ENCODE peak calls at places on chromosomes 12 and 14, in five cellular contexts. N is SK-N-SH, I is HepG2, T is K562, M is GM12878. Y is an unnamed sample.

GRCh38 chr12:94186461-94187237 is 38.3 kb downstream of the PLXNC1 start:
- DNase-seq in N (peak; percentile 83), I (no peak), T (no peak), M (no peak), Y (no peak)

GRCh38 chr12:102634216-102634615 is 153.9 kb upstream of the IGF1 start:
- DNase-seq in N (no peak), I (no peak), T (no peak), M (no peak), Y (no peak)

GRCh38 chr14:99733551-99734405 is 49.7 kb downstream of the CYP46A1 start:
- DNase-seq in N (no peak), I (no peak), T (no peak), M (no peak), Y (no peak)

GRCh38 chr14:50272498-50272897 is 39.5 kb downstream of the L2HGDH start:
- DNase-seq in N (no peak), I (no peak), T (no peak), M (no peak), Y (no peak)

GRCh38 chr14:94174622-94175402 is 690 bp downstream of the PPP4R4 start:
- DNase-seq in N (peak; percentile 35), I (no peak), T (no peak), M (no peak), Y (peak; percentile 19)

GRCh38 chr12:117857632-117858274 is 111.0 kb downstream of the KSR2 start:
- DNase-seq in N (peak; percentile 71), I (peak; percentile 35), T (peak; percentile 72), M (peak; percentile 25), Y (peak; percentile 69)

GRCh38 chr14:30005114-30005698 is 77.6 kb upstream of the PRKD1 start:
- DNase-seq in N (peak; percentile 19), I (peak; percentile 62), T (peak; percentile 6), M (no peak), Y (peak; percentile 43)

GRCh38 chr12:46370792-46371717 is 1.5 kb downstream of the SLC38A2 start:
- DNase-seq in N (peak; percentile 94), I (peak; percentile 75), T (peak; percentile 81), M (no peak), Y (peak; percentile 90)

GRCh38 chr14:95662376-95663186 is 23.6 kb upstream of the TCL1B start:
- DNase-seq in N (no peak), I (no peak), T (no peak), M (peak; percentile 74), Y (no peak)

GRCh38 chr14:35750202-35750904 is 58.7 kb downstream of the RALGAPA1 start:
- DNase-seq in N (no peak), I (no peak), T (no peak), M (no peak), Y (no peak)

GRCh38 chr12:97685360-97685759 is 222.8 kb downstream of the RMST start:
- DNase-seq in N (no peak), I (no peak), T (no peak), M (no peak), Y (no peak)

GRCh38 chr12:65536876-65537661 is 258.6 kb downstream of the MSRB3 start:
- DNase-seq in N (no peak), I (no peak), T (no peak), M (no peak), Y (no peak)

GRCh38 chr14:93073833-93074769 is 41.6 kb downstream of the ITPK1 start:
- DNase-seq in N (no peak), I (peak; percentile 62), T (no peak), M (no peak), Y (no peak)

GRCh38 chr14:104262515-104263514 is 124.4 kb downstream of the KIF26A start:
- DNase-seq in N (no peak), I (no peak), T (no peak), M (no peak), Y (no peak)

GRCh38 chr12:49892732-49893317 is 10.9 kb downstream of the FAIM2 start:
- DNase-seq in N (no peak), I (no peak), T (no peak), M (no peak), Y (no peak)

GRCh38 chr14:61602733-61603077 is 92.6 kb upstream of the HIF1A start:
- DNase-seq in N (no peak), I (peak; percentile 79), T (no peak), M (no peak), Y (no peak)

GRCh38 chr12:23888396-23889068 is 60.9 kb downstream of the SOX5 start:
- DNase-seq in N (peak; percentile 9), I (no peak), T (no peak), M (no peak), Y (peak; percentile 4)

GRCh38 chr14:50045039-50045711 is 71.2 kb downstream of the VCPKMT start:
- DNase-seq in N (peak; percentile 32), I (peak; percentile 82), T (no peak), M (peak; percentile 54), Y (no peak)

GRCh38 chr12:56766535-56766934 is 3.4 kb downstream of the HSD17B6 start:
- DNase-seq in N (no peak), I (no peak), T (no peak), M (peak; percentile 70), Y (no peak)

GRCh38 chr12:20696181-20696580 is 1.0 kb downstream of the SLCO1C1 start:
- DNase-seq in N (no peak), I (no peak), T (no peak), M (no peak), Y (no peak)

GRCh38 chr14:66082009-66082408 is 404.2 kb upstream of the CCDC196 start:
- DNase-seq in N (peak; percentile 73), I (no peak), T (no peak), M (no peak), Y (no peak)

GRCh38 chr12:123973552-123974341 is 732 bp downstream of the ZNF664 start:
- DNase-seq in N (peak; percentile 70), I (peak; percentile 21), T (no peak), M (no peak), Y (peak; percentile 22)

GRCh38 chr12:26936559-26937442 is 980 bp downstream of the INTS13 start:
- DNase-seq in N (no peak), I (no peak), T (peak; percentile 14), M (no peak), Y (peak; percentile 10)

GRCh38 chr12:114580306-114580705 is 103.7 kb downstream of the TBX3 start:
- DNase-seq in N (no peak), I (no peak), T (no peak), M (no peak), Y (no peak)

GRCh38 chr12:94706250-94706661 is 55.9 kb upstream of the TMCC3 start:
- DNase-seq in N (no peak), I (no peak), T (no peak), M (peak; percentile 55), Y (no peak)

GRCh38 chr12:108720757-108721514 is 10.4 kb downstream of the CORO1C start:
- DNase-seq in N (no peak), I (no peak), T (no peak), M (no peak), Y (no peak)

GRCh38 chr12:32178341-32179010 is 71.8 kb downstream of the BICD1 start:
- DNase-seq in N (peak; percentile 32), I (no peak), T (no peak), M (no peak), Y (no peak)

DNA sequence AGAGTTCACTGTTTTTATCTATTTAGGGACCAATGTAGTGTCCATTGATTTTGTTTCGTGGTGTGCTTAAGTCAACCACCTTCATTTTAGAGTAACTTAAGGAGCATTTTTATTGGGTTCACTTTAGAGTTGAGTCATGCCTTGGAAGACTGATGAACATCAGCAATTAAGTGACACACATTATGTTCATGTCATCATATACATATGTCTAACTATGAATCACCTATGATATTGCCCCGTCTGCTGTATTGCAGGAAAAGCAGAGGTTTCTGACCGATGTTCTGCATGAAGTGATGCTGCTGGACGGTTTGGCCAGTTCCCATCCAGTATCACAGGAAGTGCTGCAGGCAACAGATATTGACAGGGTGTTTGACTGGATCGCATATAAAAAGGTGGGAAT is 227.1 kb downstream of the TRHDE start:
- DNase-seq in N (no peak), I (no peak), T (no peak), M (no peak), Y (no peak)
- TF ChIP-seq FOXM1 in N (no peak), I (no peak), T (no peak), M (no peak), Y (no peak)

GRCh38 chr14:54786191-54786755 is 116.4 kb downstream of the GCH1 start:
- DNase-seq in N (no peak), I (no peak), T (no peak), M (no peak), Y (no peak)
- TF ChIP-seq FOXM1 in N (no peak), I (no peak), T (no peak), M (no peak), Y (no peak)

GRCh38 chr12:9864913-9865675 is 4.1 kb downstream of the CLEC2B start:
- DNase-seq in N (no peak), I (no peak), T (no peak), M (no peak), Y (no peak)
- TF ChIP-seq FOXM1 in N (no peak), I (no peak), T (no peak), M (no peak), Y (no peak)

DNA sequence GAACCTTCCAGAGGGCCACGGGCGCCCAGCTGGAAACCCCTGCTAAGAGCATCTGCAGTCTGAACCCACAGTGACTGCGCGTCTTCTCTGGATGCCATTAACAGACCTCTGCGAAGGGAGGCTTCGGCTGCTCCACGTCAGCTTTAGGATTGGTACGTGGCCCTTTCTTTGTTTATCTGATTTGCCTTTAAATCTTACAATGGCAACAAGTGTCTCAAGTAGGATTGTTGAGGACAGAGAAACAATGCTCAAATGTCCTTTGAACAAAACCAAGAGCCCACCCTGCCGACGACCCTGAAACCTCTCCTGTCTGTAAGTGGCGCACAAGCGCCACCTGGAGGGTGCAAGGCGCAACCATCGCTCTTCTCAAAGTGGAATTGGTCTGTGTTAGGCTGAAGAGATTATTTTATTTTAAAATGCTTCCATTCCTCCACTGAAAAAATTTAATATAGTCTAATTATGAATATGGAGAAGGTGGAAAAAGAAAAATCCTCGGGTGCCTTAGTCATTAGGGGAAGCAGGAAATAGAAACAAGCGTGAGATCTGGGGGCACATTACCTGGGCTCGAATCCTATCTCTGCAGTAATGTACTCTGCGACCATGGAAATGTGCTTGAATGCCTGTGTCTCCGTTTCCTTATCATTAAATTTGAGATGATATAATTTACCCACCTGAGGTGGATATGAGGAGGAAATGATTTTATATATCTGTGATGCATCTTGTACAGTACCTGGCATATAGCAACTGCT is 82.6 kb upstream of the PTPRB start:
- DNase-seq in N (peak; percentile 48), I (peak; percentile 1), T (peak; percentile 39), M (no peak), Y (peak; percentile 58)
- TF ChIP-seq FOXM1 in N (no peak), I (no peak), T (no peak), M (no peak), Y (no peak)

GRCh38 chr14:70186826-70187483 is 1.8 kb downstream of the SLC8A3 start:
- DNase-seq in N (peak; percentile 83), I (no peak), T (no peak), M (no peak), Y (no peak)
- TF ChIP-seq FOXM1 in N (no peak), I (no peak), T (no peak), M (no peak), Y (no peak)

DNA sequence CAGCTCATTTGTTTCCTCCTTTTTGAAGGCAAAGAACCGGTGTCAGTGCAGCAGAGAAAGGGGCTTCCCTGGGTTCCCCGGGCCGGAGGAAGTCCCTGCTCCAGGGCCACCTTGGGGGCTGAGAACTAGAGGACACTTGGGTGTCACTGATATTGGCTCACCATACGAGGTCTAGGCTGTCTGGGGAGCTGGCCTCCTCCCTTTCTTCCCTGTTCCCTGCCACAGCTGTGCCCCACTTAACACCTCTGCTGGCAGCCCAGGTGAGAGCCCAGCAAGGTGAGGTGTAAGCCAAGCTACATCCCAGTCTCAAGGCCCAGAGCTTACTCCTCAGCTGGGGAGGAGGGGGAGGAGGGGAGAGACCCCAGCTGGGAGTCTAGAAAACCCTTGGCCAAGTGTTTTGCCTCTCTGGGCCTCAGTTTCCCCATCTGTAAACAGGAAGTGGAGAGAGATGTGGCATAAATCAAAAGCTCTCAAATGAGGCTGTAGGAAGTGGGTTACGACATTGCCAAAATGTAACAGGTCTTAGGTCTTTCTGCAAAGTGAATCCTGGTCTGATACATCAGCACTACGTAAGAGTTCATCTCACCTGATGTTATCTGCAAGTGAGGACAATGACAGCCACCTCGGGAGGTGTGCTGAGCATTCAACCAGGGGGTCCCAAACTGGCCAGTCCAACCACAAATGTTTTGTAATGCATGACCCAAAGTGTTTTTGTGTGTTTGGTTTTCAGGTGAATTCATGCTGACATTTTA is 25.5 kb downstream of the RASAL1 start:
- DNase-seq in N (no peak), I (no peak), T (no peak), M (no peak), Y (no peak)
- TF ChIP-seq FOXM1 in N (no peak), I (no peak), T (no peak), M (no peak), Y (no peak)